ENCODE peak calls at places on chromosome 1, in eight cellular contexts. R is K562, D is uterus, G is Panc1, Y is ascending aorta, E is tibial artery, W is left ventricle myocardium inferior, J is esophagus squamous epithelium. C is an unnamed sample.

GRCh38 chr1:2214541-2215241 is 13.4 kb upstream of the SKI start:
- DNase-seq in Y (no peak), E (peak; percentile 80), R (no peak), D (peak; percentile 70), J (no peak), W (peak; percentile 55), G (no peak), C (peak; percentile 79)

GRCh38 chr1:112888630-112889029 is 67.4 kb downstream of the SLC16A1 start:
- DNase-seq in D (no peak), E (no peak), J (no peak), W (no peak), G (no peak), Y (no peak), R (no peak), C (no peak)

GRCh38 chr1:225572422-225572821 is 80.5 kb downstream of the ENAH start:
- DNase-seq in D (no peak), E (no peak), W (no peak), G (no peak), R (no peak), J (no peak), Y (no peak), C (no peak)

GRCh38 chr1:6502000-6502891 is 10.8 kb upstream of the PLEKHG5 start:
- DNase-seq in W (peak; percentile 90), G (no peak), D (peak; percentile 42), R (no peak), Y (no peak), E (peak; percentile 94), J (no peak), C (peak; percentile 87)

GRCh38 chr1:66598670-66599069 is 64.7 kb downstream of the SGIP1 start:
- DNase-seq in D (no peak), W (no peak), J (no peak), G (no peak), E (no peak), Y (no peak), R (no peak), C (no peak)

GRCh38 chr1:85264150-85264549 is 4.7 kb upstream of the C1orf52 start:
- DNase-seq in G (no peak), Y (no peak), R (no peak), J (no peak), D (no peak), W (no peak), E (no peak), C (no peak)

GRCh38 chr1:202143768-202144509 is 598 bp downstream of the ARL8A start:
- DNase-seq in Y (no peak), J (no peak), R (peak; percentile 40), W (peak; percentile 48), G (no peak), D (peak; percentile 51), E (no peak), C (peak; percentile 69)

GRCh38 chr1:193265716-193266115 is 79.3 kb upstream of the B3GALT2 start:
- DNase-seq in E (no peak), D (no peak), Y (no peak), R (no peak), J (no peak), G (no peak), W (no peak), C (no peak)

GRCh38 chr1:187027259-187027658 is 198.5 kb downstream of the PLA2G4A start:
- DNase-seq in R (no peak), E (no peak), G (no peak), J (no peak), Y (no peak), D (no peak), W (no peak), C (no peak)

GRCh38 chr1:219188331-219188803 is 14.7 kb downstream of the LYPLAL1 start:
- DNase-seq in Y (no peak), E (no peak), D (no peak), J (no peak), R (no peak), W (no peak), G (no peak), C (no peak)

GRCh38 chr1:179082308-179083030 is 599 bp downstream of the TOR3A start:
- DNase-seq in W (peak; percentile 35), R (peak; percentile 66), D (peak; percentile 31), G (no peak), E (no peak), J (no peak), Y (no peak), C (no peak)

GRCh38 chr1:184299076-184299790 is 87.6 kb upstream of the C1orf21 start:
- DNase-seq in W (no peak), D (no peak), Y (no peak), E (no peak), G (no peak), R (no peak), J (no peak), C (no peak)

GRCh38 chr1:164591858-164592257 is 32.9 kb downstream of the PBX1 start:
- DNase-seq in D (no peak), E (no peak), J (no peak), W (no peak), G (no peak), R (no peak), Y (no peak), C (no peak)

GRCh38 chr1:204316164-204316563 is 43.6 kb downstream of the PLEKHA6 start:
- DNase-seq in J (no peak), D (no peak), E (no peak), W (no peak), G (no peak), R (no peak), Y (no peak), C (no peak)

GRCh38 chr1:36730599-36730998 is 247.9 kb upstream of the CSF3R start:
- DNase-seq in D (no peak), Y (no peak), G (no peak), E (peak; percentile 38), W (no peak), R (no peak), J (no peak), C (no peak)

GRCh38 chr1:70222716-70223235 is 1.6 kb downstream of the SRSF11 start:
- DNase-seq in J (no peak), R (no peak), G (no peak), D (no peak), Y (no peak), E (no peak), W (no peak), C (no peak)

GRCh38 chr1:234977891-234978396 is 150.7 kb downstream of the TOMM20 start:
- DNase-seq in D (no peak), R (no peak), J (no peak), G (no peak), Y (no peak), W (no peak), E (no peak), C (no peak)

GRCh38 chr1:171610385-171610784 is 11.7 kb upstream of the MYOCOS start:
- DNase-seq in W (no peak), G (no peak), D (no peak), J (no peak), R (no peak), Y (no peak), E (no peak), C (no peak)

GRCh38 chr1:211752951-211753486 is 77.5 kb downstream of the LPGAT1 start:
- DNase-seq in D (no peak), W (no peak), G (no peak), Y (no peak), E (no peak), J (no peak), R (no peak), C (no peak)

GRCh38 chr1:112017183-112017582 is 27.7 kb upstream of the KCND3 start:
- DNase-seq in W (no peak), R (no peak), D (no peak), J (no peak), G (no peak), Y (no peak), E (no peak), C (no peak)

GRCh38 chr1:62722796-62723195 is 34.6 kb upstream of the DOCK7 start:
- DNase-seq in E (no peak), W (no peak), J (no peak), R (no peak), D (no peak), G (no peak), Y (no peak), C (no peak)

GRCh38 chr1:108316545-108316944 is 72.7 kb upstream of the NBPF4 start:
- DNase-seq in G (no peak), R (no peak), J (no peak), W (no peak), D (no peak), Y (no peak), E (no peak), C (no peak)
- TF ChIP-seq CTCF in G (peak; percentile 40), R (no peak), J (no peak), W (no peak), D (no peak), Y (no peak), E (no peak), C (no peak)

GRCh38 chr1:241603626-241604337 is 36.4 kb downstream of the CHML start:
- DNase-seq in D (no peak), W (no peak), G (no peak), Y (no peak), E (no peak), J (no peak), R (no peak), C (no peak)
- H3K27ac ChIP-seq in D (no peak overlapping the region), W (no peak overlapping the region), G (peak overlapping the region; percentile 95), Y (no peak overlapping the region), E (peak overlapping the region; percentile 31), J (no peak overlapping the region), R (no peak overlapping the region), C (no peak overlapping the region)

GRCh38 chr1:57131701-57132394 is 166.0 kb upstream of the C8B start:
- DNase-seq in W (no peak), D (no peak), Y (no peak), E (no peak), J (no peak), R (no peak), G (no peak), C (no peak)

GRCh38 chr1:57124768-57125446 is 159.1 kb upstream of the C8B start:
- DNase-seq in R (no peak), Y (no peak), J (no peak), W (no peak), E (no peak), D (no peak), G (no peak), C (no peak)

GRCh38 chr1:57131257-57131656 is 165.4 kb upstream of the C8B start:
- DNase-seq in R (no peak), G (no peak), W (no peak), Y (no peak), J (no peak), E (no peak), D (no peak), C (no peak)

GRCh38 chr1:57124170-57124569 is 158.4 kb upstream of the C8B start:
- DNase-seq in R (no peak), D (no peak), W (no peak), E (no peak), J (no peak), Y (no peak), G (no peak), C (no peak)

DNA sequence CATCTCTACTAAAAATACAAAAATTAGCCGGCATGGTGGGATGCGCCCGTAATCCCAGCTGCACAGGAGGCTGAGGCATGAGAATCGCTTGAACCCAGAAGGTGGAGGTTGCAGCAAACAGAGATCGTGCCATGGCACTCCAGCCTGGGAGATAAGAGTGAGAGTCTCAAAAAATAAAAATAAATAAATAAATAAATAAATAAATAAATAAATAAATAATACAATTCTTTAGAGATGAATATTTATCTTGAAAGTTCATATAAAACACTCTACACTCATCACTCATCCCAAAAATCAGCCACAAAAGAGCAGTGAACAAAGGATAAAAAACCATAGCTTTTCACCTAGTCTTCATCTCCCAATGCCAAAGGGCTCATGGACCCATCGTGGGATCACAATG is 162.2 kb upstream of the C8B start:
- DNase-seq in W (no peak), R (no peak), Y (no peak), E (no peak), D (no peak), J (no peak), G (no peak), C (no peak)
- TF ChIP-seq CTCF in W (no peak), R (no peak), Y (no peak), E (no peak), D (no peak), J (no peak), G (no peak), C (no peak)

GRCh38 chr1:19768321-19769210 is 31.1 kb downstream of the TMCO4 start:
- DNase-seq in J (no peak), E (no peak), R (no peak), G (no peak), W (no peak), Y (no peak), D (no peak), C (no peak)
- H3K27ac ChIP-seq in J (no peak overlapping the region), E (no peak overlapping the region), R (no peak overlapping the region), G (no peak overlapping the region), W (no peak overlapping the region), Y (peak overlapping the region; percentile 19), D (no peak overlapping the region), C (no peak overlapping the region)

C was measured in ovary.